ENCODE peak calls at places on chromosomes 4 and X, in five cellular contexts. One of them, this sample, is unnamed.

GRCh38 chrX:150363561-150364346 is 637 bp downstream of the MAMLD1 start:
- DNase-seq in GM12865: no peak
- DNase-seq in tibial nerve: no peak
- DNase-seq in cardiac fibroblast: peak
- DNase-seq in astrocyte: no peak
- DNase-seq in this sample: no peak

GRCh38 chr4:110680217-110680616 is 57.3 kb upstream of the PITX2 start:
- DNase-seq in GM12865: no peak
- DNase-seq in tibial nerve: no peak
- DNase-seq in cardiac fibroblast: no peak
- DNase-seq in astrocyte: no peak
- DNase-seq in this sample: no peak

GRCh38 chr4:3124070-3124767 is 49.7 kb downstream of the HTT start:
- DNase-seq in GM12865: no peak
- DNase-seq in tibial nerve: no peak
- DNase-seq in cardiac fibroblast: peak
- DNase-seq in astrocyte: no peak
- DNase-seq in this sample: no peak

GRCh38 chr4:36043901-36044300 is 200.4 kb downstream of the ARAP2 start:
- DNase-seq in GM12865: no peak
- DNase-seq in tibial nerve: no peak
- DNase-seq in cardiac fibroblast: no peak
- DNase-seq in astrocyte: peak
- DNase-seq in this sample: no peak

GRCh38 chr4:128565565-128566186 is 243.8 kb upstream of the JADE1 start:
- DNase-seq in GM12865: peak
- DNase-seq in tibial nerve: no peak
- DNase-seq in cardiac fibroblast: peak
- DNase-seq in astrocyte: no peak
- DNase-seq in this sample: no peak

GRCh38 chr4:4593596-4593995 is 51.7 kb upstream of the STX18 start:
- DNase-seq in GM12865: no peak
- DNase-seq in tibial nerve: no peak
- DNase-seq in cardiac fibroblast: no peak
- DNase-seq in astrocyte: no peak
- DNase-seq in this sample: no peak

GRCh38 chr4:159142254-159142653 is 39.4 kb downstream of the RAPGEF2 start:
- DNase-seq in GM12865: no peak
- DNase-seq in tibial nerve: no peak
- DNase-seq in cardiac fibroblast: peak
- DNase-seq in astrocyte: peak
- DNase-seq in this sample: no peak

GRCh38 chrX:16042980-16043379 is 80.4 kb upstream of the GRPR start:
- DNase-seq in GM12865: no peak
- DNase-seq in tibial nerve: no peak
- DNase-seq in cardiac fibroblast: no peak
- DNase-seq in astrocyte: no peak
- DNase-seq in this sample: no peak

GRCh38 chr4:61628727-61629126 is 428.6 kb downstream of the ADGRL3 start:
- DNase-seq in GM12865: no peak
- DNase-seq in tibial nerve: no peak
- DNase-seq in cardiac fibroblast: no peak
- DNase-seq in astrocyte: no peak
- DNase-seq in this sample: no peak

GRCh38 chrX:39012561-39013209 is 211.4 kb downstream of the MID1IP1 start:
- DNase-seq in GM12865: no peak
- DNase-seq in tibial nerve: no peak
- DNase-seq in cardiac fibroblast: peak
- DNase-seq in astrocyte: peak
- DNase-seq in this sample: no peak

GRCh38 chr4:186781032-186781917 is 57.6 kb upstream of the FAT1 start:
- DNase-seq in GM12865: no peak
- DNase-seq in tibial nerve: no peak
- DNase-seq in cardiac fibroblast: peak
- DNase-seq in astrocyte: peak
- DNase-seq in this sample: no peak

GRCh38 chr4:21304061-21304541 is 603.8 kb downstream of the PACRGL start:
- DNase-seq in GM12865: no peak
- DNase-seq in tibial nerve: no peak
- DNase-seq in cardiac fibroblast: no peak
- DNase-seq in astrocyte: no peak
- DNase-seq in this sample: no peak

GRCh38 chr4:21765810-21766407 is 182.7 kb downstream of the KCNIP4 start:
- DNase-seq in GM12865: peak
- DNase-seq in tibial nerve: peak
- DNase-seq in cardiac fibroblast: peak
- DNase-seq in astrocyte: no peak
- DNase-seq in this sample: peak

GRCh38 chrX:69305333-69306062 is 140.2 kb upstream of the PJA1 start:
- DNase-seq in GM12865: no peak
- DNase-seq in tibial nerve: no peak
- DNase-seq in cardiac fibroblast: no peak
- DNase-seq in astrocyte: no peak
- DNase-seq in this sample: no peak

GRCh38 chrX:30883141-30883540 is 5.9 kb downstream of the TAB3 start:
- DNase-seq in GM12865: no peak
- DNase-seq in tibial nerve: no peak
- DNase-seq in cardiac fibroblast: no peak
- DNase-seq in astrocyte: no peak
- DNase-seq in this sample: no peak

GRCh38 chr4:120266602-120267001 is 200.0 kb upstream of the MAD2L1 start:
- DNase-seq in GM12865: no peak
- DNase-seq in tibial nerve: no peak
- DNase-seq in cardiac fibroblast: peak
- DNase-seq in astrocyte: no peak
- DNase-seq in this sample: no peak

GRCh38 chr4:2800691-2801596 is 8.1 kb downstream of the SH3BP2 start:
- DNase-seq in GM12865: peak
- DNase-seq in tibial nerve: peak
- DNase-seq in cardiac fibroblast: peak
- DNase-seq in astrocyte: peak
- DNase-seq in this sample: no peak

GRCh38 chr4:152424980-152425379 is 110.9 kb downstream of the FBXW7 start:
- DNase-seq in GM12865: no peak
- DNase-seq in tibial nerve: no peak
- DNase-seq in cardiac fibroblast: peak
- DNase-seq in astrocyte: no peak
- DNase-seq in this sample: no peak

GRCh38 chr4:184329235-184330007 is 111.7 kb upstream of the ENPP6 start:
- DNase-seq in GM12865: no peak
- DNase-seq in tibial nerve: no peak
- DNase-seq in cardiac fibroblast: peak
- DNase-seq in astrocyte: no peak
- DNase-seq in this sample: no peak

GRCh38 chr4:3766791-3767561 is 791 bp downstream of the ADRA2C start:
- DNase-seq in GM12865: no peak
- DNase-seq in tibial nerve: no peak
- DNase-seq in cardiac fibroblast: peak
- DNase-seq in astrocyte: no peak
- DNase-seq in this sample: no peak

GRCh38 chrX:38754102-38754790 is 47.0 kb upstream of the MID1IP1 start:
- DNase-seq in GM12865: peak
- DNase-seq in tibial nerve: peak
- DNase-seq in cardiac fibroblast: peak
- DNase-seq in astrocyte: peak
- DNase-seq in this sample: peak

GRCh38 chr4:84994280-84994679 is 27.8 kb upstream of the WDFY3 start:
- DNase-seq in GM12865: no peak
- DNase-seq in tibial nerve: no peak
- DNase-seq in cardiac fibroblast: peak
- DNase-seq in astrocyte: no peak
- DNase-seq in this sample: no peak

GRCh38 chrX:150465856-150466775 is 102.3 kb upstream of the MTM1 start:
- DNase-seq in GM12865: no peak
- DNase-seq in tibial nerve: no peak
- DNase-seq in cardiac fibroblast: no peak
- DNase-seq in astrocyte: no peak
- DNase-seq in this sample: no peak

GRCh38 chr4:187088070-187088799 is 364.6 kb upstream of the FAT1 start:
- DNase-seq in GM12865: no peak
- DNase-seq in tibial nerve: no peak
- DNase-seq in cardiac fibroblast: no peak
- DNase-seq in astrocyte: no peak
- DNase-seq in this sample: no peak

GRCh38 chr4:138775890-138776289 is 239.7 kb upstream of the NOCT start:
- DNase-seq in GM12865: peak
- DNase-seq in tibial nerve: peak
- DNase-seq in cardiac fibroblast: peak
- DNase-seq in astrocyte: no peak
- DNase-seq in this sample: no peak

GRCh38 chr4:41844327-41844726 is 90.9 kb upstream of the TMEM33 start:
- DNase-seq in GM12865: no peak
- DNase-seq in tibial nerve: no peak
- DNase-seq in cardiac fibroblast: no peak
- DNase-seq in astrocyte: no peak
- DNase-seq in this sample: no peak

GRCh38 chrX:86137071-86137470 is 11.2 kb upstream of the DACH2 start:
- DNase-seq in GM12865: no peak
- DNase-seq in tibial nerve: no peak
- DNase-seq in cardiac fibroblast: peak
- DNase-seq in astrocyte: no peak
- DNase-seq in this sample: no peak

DNA sequence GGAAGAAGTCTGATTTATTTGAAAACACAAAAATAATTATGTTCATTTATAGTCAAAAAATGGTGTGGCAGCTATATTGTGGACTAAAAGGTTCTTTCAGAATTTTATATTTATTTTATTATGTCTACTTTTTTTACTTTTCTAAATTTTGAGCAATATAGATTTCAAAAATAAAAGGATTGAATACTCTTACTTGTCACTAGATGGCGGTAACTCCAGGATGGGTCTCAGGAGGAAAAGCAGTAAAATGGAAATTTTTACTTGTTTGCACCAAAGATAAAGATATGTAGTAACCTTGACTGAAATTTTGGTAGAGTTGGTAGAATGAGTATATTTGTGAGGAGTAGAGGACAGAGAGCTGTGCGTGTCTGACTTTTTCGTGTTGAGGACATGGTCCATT is 14.5 kb upstream of the DACH2 start:
- DNase-seq in GM12865: peak
- DNase-seq in tibial nerve: no peak
- DNase-seq in cardiac fibroblast: peak
- DNase-seq in astrocyte: no peak
- DNase-seq in this sample: no peak
- TF ChIP-seq CTCF in GM12865: peak
- TF ChIP-seq CTCF in tibial nerve: peak
- TF ChIP-seq CTCF in cardiac fibroblast: peak
- TF ChIP-seq CTCF in astrocyte: peak
- TF ChIP-seq CTCF in this sample: peak

DNA sequence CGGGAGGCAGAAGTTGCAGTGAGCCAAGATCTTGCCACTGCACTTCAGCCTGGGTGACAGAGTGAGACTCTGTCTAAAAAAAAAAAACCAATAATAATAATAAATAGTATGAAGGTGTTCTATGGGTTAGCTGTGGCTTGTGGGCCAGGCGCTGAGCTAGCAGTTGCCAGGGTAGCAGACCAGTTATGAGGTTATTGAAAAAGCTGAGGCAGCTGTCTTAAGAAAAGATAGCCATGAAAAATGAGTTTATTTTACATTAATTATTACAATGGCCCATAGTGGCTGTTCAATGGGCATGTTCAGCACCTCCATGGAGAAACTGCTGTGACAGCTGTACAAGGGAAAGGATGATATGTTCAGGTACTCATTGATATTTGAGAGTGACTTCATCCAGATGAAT is 13.3 kb upstream of the HSD17B10 start:
- DNase-seq in GM12865: no peak
- DNase-seq in tibial nerve: no peak
- DNase-seq in cardiac fibroblast: no peak
- DNase-seq in astrocyte: no peak
- DNase-seq in this sample: no peak
- H3K4me3 ChIP-seq in GM12865: no peak
- H3K4me3 ChIP-seq in tibial nerve: no peak
- H3K4me3 ChIP-seq in cardiac fibroblast: no peak
- H3K4me3 ChIP-seq in astrocyte: no peak
- H3K4me3 ChIP-seq in this sample: no peak

GRCh38 chrX:23631136-23631535 is 36.2 kb upstream of the PRDX4 start:
- DNase-seq in GM12865: no peak
- DNase-seq in tibial nerve: no peak
- DNase-seq in cardiac fibroblast: no peak
- DNase-seq in astrocyte: peak
- DNase-seq in this sample: no peak

GRCh38 chrX:23637187-23637586 is 30.1 kb upstream of the PRDX4 start:
- DNase-seq in GM12865: no peak
- DNase-seq in tibial nerve: no peak
- DNase-seq in cardiac fibroblast: no peak
- DNase-seq in astrocyte: no peak
- DNase-seq in this sample: no peak

GRCh38 chrX:23634181-23634580 is 33.1 kb upstream of the PRDX4 start:
- DNase-seq in GM12865: peak
- DNase-seq in tibial nerve: no peak
- DNase-seq in cardiac fibroblast: peak
- DNase-seq in astrocyte: no peak
- DNase-seq in this sample: no peak
- TF ChIP-seq CTCF in GM12865: no peak
- TF ChIP-seq CTCF in tibial nerve: no peak
- TF ChIP-seq CTCF in cardiac fibroblast: no peak
- TF ChIP-seq CTCF in astrocyte: peak
- TF ChIP-seq CTCF in this sample: no peak

GRCh38 chr4:143514432-143514831 is 930 bp downstream of the SMARCA5 start:
- DNase-seq in GM12865: peak
- DNase-seq in tibial nerve: peak
- DNase-seq in cardiac fibroblast: peak
- DNase-seq in astrocyte: peak
- DNase-seq in this sample: no peak

GRCh38 chr4:143513314-143514211 is at the start of gene SMARCA5:
- DNase-seq in GM12865: peak
- DNase-seq in tibial nerve: peak
- DNase-seq in cardiac fibroblast: peak
- DNase-seq in astrocyte: peak
- DNase-seq in this sample: peak

GRCh38 chr4:143517764-143518163 is 4.3 kb downstream of the SMARCA5 start:
- DNase-seq in GM12865: no peak
- DNase-seq in tibial nerve: no peak
- DNase-seq in cardiac fibroblast: no peak
- DNase-seq in astrocyte: no peak
- DNase-seq in this sample: no peak

GRCh38 chr4:143512978-143513313 is 556 bp upstream of the SMARCA5 start:
- DNase-seq in GM12865: no peak
- DNase-seq in tibial nerve: no peak
- DNase-seq in cardiac fibroblast: no peak
- DNase-seq in astrocyte: peak
- DNase-seq in this sample: no peak

GRCh38 chr4:143515905-143516304 is 2.4 kb downstream of the SMARCA5 start:
- DNase-seq in GM12865: no peak
- DNase-seq in tibial nerve: no peak
- DNase-seq in cardiac fibroblast: no peak
- DNase-seq in astrocyte: no peak
- DNase-seq in this sample: no peak
- H3K4me3 ChIP-seq in GM12865: peak
- H3K4me3 ChIP-seq in tibial nerve: peak
- H3K4me3 ChIP-seq in cardiac fibroblast: peak
- H3K4me3 ChIP-seq in astrocyte: peak
- H3K4me3 ChIP-seq in this sample: no peak

This sample was measured in GM12864.